ENCODE peak calls at places on chromosomes 4 and X, in seven cellular contexts. K is AG10803, L is bronchial epithelial cell, B is AG09309, P is keratinocyte, S is cardiac muscle cell, Y is AG04450. U is an unnamed sample.
A peak's percentile ranks its signal among the peaks of the same experiment; 100 is the strongest.

GRCh38 chr4:41323186-41323585 is 66.5 kb downstream of the UCHL1 start:
- DNase-seq in K (no peak), Y (no peak), L (no peak), B (no peak), P (no peak), S (peak; percentile 27), U (no peak)

GRCh38 chr4:183430317-183430986 is 14.0 kb upstream of the CDKN2AIP start:
- DNase-seq in Y (no peak), K (no peak), L (no peak), B (no peak), P (no peak), S (no peak), U (no peak)

GRCh38 chr4:5366421-5366820 is 315.1 kb downstream of the STK32B start:
- DNase-seq in K (peak; percentile 77), P (peak; percentile 35), L (peak; percentile 42), B (peak; percentile 35), S (no peak), Y (no peak), U (no peak)

GRCh38 chr4:7128234-7128633 is 60.4 kb upstream of the GRPEL1 start:
- DNase-seq in P (no peak), S (no peak), K (no peak), Y (no peak), L (no peak), B (no peak), U (no peak)

GRCh38 chrX:69069876-69070275 is 95.4 kb downstream of the PJA1 start:
- DNase-seq in B (no peak), L (no peak), P (no peak), Y (no peak), S (no peak), K (no peak), U (no peak)

GRCh38 chrX:4675686-4676300 is 962.3 kb upstream of the PRKX start:
- DNase-seq in S (no peak), L (no peak), Y (no peak), B (no peak), K (no peak), P (no peak), U (no peak)

GRCh38 chr4:74308215-74308614 is at the start of gene EPGN:
- DNase-seq in S (peak; percentile 27), P (peak; percentile 48), K (peak; percentile 20), Y (no peak), L (peak; percentile 82), B (no peak), U (no peak)

GRCh38 chr4:181877329-181877848 is 365.8 kb upstream of the TENM3 start:
- DNase-seq in P (peak; percentile 84), K (no peak), S (no peak), B (no peak), L (peak; percentile 74), Y (peak; percentile 89), U (no peak)

GRCh38 chr4:25908491-25908901 is 5.5 kb upstream of the SMIM20 start:
- DNase-seq in S (peak; percentile 89), P (peak; percentile 41), L (peak; percentile 91), B (peak; percentile 83), K (peak; percentile 94), Y (peak; percentile 88), U (no peak)

GRCh38 chr4:46949822-46950221 is 40.8 kb upstream of the COX7B2 start:
- DNase-seq in B (no peak), S (no peak), L (no peak), P (no peak), Y (no peak), K (no peak), U (no peak)

GRCh38 chr4:187184513-187184912 is 460.9 kb upstream of the FAT1 start:
- DNase-seq in B (no peak), K (no peak), P (no peak), S (no peak), L (no peak), Y (no peak), U (no peak)

GRCh38 chrX:34559325-34559724 is 97.8 kb downstream of the TMEM47 start:
- DNase-seq in L (peak; percentile 64), K (peak; percentile 29), P (no peak), Y (no peak), S (peak; percentile 4), B (no peak), U (peak; percentile 2)

GRCh38 chr4:139663561-139664138 is 2.0 kb upstream of the MGST2 start:
- DNase-seq in K (no peak), P (no peak), Y (no peak), S (peak; percentile 19), L (no peak), B (no peak), U (no peak)

GRCh38 chr4:139658185-139658584 is 7.4 kb upstream of the MGST2 start:
- DNase-seq in Y (no peak), P (no peak), K (no peak), B (no peak), L (peak; percentile 48), S (no peak), U (no peak)

GRCh38 chr4:139659735-139660424 is 5.7 kb upstream of the MGST2 start:
- DNase-seq in B (no peak), Y (no peak), L (no peak), K (no peak), P (no peak), S (no peak), U (no peak)

GRCh38 chr4:139658983-139659382 is 6.6 kb upstream of the MGST2 start:
- DNase-seq in K (no peak), P (no peak), B (no peak), S (no peak), Y (no peak), L (no peak), U (no peak)

DNA sequence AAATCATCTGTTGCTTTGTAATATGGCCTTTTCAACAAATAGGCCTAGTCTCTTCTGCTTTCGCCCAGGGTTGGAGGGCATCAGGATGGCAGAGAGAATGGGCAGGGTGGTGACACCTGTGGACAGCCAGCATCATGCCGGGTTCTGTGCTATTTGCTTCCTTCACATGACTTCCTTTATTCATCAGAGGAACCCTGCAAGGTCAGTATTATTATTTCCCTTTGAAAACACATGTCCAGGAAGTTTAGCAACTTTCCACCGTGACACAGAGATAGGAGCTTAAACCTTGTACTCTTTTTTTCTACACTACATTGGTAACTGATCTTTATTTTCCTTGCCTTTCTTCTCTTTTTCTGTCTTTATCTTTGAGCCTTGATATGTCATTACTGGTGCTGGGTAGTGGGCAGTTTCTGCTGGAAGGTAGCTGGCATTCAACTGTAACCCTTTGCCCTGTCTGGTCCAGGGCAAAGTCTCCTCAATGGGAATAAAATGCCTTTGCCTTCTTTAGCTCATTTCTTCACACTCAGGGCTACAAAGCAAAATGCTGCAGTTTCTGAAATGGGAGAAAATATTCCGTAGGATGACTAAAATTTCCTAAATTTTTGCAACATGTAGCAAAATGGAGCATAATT is 5.0 kb upstream of the MGST2 start:
- DNase-seq in K (no peak), B (no peak), Y (no peak), P (no peak), L (no peak), S (peak; percentile 50), U (no peak)
- H3K4me3 ChIP-seq in K (no peak overlapping the region), B (no peak overlapping the region), Y (no peak overlapping the region), P (no peak overlapping the region), L (no peak overlapping the region), S (no peak overlapping the region), U (no peak overlapping the region)

GRCh38 chr4:159545556-159545955 is 442.7 kb downstream of the RAPGEF2 start:
- DNase-seq in P (no peak), B (no peak), Y (no peak), K (no peak), S (no peak), L (no peak), U (no peak)

GRCh38 chr4:159540038-159540437 is 437.2 kb downstream of the RAPGEF2 start:
- DNase-seq in B (no peak), S (no peak), L (no peak), P (no peak), Y (no peak), K (no peak), U (no peak)

GRCh38 chr4:159543831-159544230 is 441.0 kb downstream of the RAPGEF2 start:
- DNase-seq in L (no peak), Y (no peak), K (no peak), S (no peak), P (no peak), B (no peak), U (no peak)

GRCh38 chr4:159541143-159541542 is 438.3 kb downstream of the RAPGEF2 start:
- DNase-seq in B (no peak), Y (no peak), L (no peak), P (no peak), K (no peak), S (no peak), U (no peak)

GRCh38 chr4:159540501-159540900 is 437.6 kb downstream of the RAPGEF2 start:
- DNase-seq in B (no peak), S (no peak), L (no peak), K (no peak), P (no peak), Y (no peak), U (no peak)
- TF ChIP-seq CTCF in B (no peak), S (no peak), L (no peak), K (no peak), P (no peak), Y (no peak), U (no peak)

DNA sequence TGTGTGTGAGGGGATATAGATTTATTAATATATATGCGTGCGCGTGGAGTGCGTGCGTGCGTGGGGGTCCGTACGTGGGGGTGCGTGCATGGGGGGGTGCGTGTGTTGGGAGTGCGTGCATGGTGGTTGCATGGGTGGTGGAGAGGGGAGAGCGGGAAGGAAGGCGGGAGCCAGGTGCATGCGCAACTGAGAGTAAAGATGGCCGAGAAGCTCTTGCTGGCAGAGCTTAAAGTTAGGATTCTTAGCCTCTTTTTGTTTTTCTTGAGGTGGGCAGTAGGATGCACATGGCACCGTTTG is 45.8 kb downstream of the TEX13B start:
- DNase-seq in S (no peak), B (no peak), K (no peak), Y (no peak), P (no peak), L (no peak), U (no peak)
- H3K4me3 ChIP-seq in S (no peak overlapping the region), B (no peak overlapping the region), K (no peak overlapping the region), Y (no peak overlapping the region), P (peak overlapping the region; percentile 79), L (peak overlapping the region; percentile 68), U (no peak overlapping the region)

GRCh38 chr4:44425614-44426208 is 22.9 kb downstream of the KCTD8 start:
- DNase-seq in Y (no peak), P (no peak), S (peak; percentile 2), L (peak; percentile 33), B (no peak), K (no peak), U (no peak)
- TF ChIP-seq CTCF in Y (peak; percentile 36), P (peak; percentile 62), S (peak; percentile 16), L (peak; percentile 38), B (no peak), K (no peak), U (no peak)

DNA sequence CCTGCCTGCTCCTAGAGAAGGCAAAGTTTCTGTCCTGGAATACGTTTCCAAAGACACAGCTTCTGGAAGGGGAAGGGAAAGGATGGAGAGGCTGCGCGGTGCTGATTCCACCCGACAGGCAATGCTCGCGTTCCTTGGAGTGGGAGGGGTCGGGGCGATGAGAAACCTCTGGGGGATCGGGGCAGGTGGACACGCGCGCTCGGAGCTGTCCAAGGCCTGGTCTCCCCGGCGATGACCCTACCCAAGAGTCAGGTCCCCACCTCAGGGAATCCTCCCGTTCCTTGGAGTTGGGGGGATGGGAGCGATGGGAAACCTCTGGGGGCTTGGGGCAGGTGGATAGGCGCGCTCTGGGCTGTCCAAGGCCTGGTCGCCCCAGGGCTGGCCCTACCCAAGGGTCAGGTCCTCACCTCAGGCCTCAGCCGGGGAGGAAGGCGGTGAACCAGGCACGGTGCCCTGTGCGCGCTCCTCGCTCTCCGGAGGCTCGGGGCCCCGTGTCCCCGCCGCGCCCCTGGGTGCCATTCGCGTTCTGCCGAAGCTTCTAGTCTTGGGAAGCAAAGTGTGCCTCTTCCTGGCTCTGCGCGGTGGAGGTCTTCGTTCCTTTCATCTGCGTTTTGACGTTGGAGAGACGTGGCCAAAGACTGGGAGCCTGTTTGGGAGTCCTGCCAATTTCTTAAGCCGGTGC is 10.6 kb upstream of the SHOX start:
- DNase-seq in Y (no peak), L (no peak), S (no peak), B (no peak), P (no peak), K (no peak), U (no peak)
- H3K4me3 ChIP-seq in Y (no peak overlapping the region), L (no peak overlapping the region), S (no peak overlapping the region), B (no peak overlapping the region), P (no peak overlapping the region), K (no peak overlapping the region), U (no peak overlapping the region)

U was measured in GM12865.